ENCODE peak calls at places on chromosomes 6 and 20, in six cellular contexts. S is Peyer's patch; W is uterus; U is fibroblast of gingiva; Q is pulmonary artery endothelial cell; F is CD8-positive, alpha-beta memory T cell. M is an unnamed sample.
A peak's percentile ranks its signal among the peaks of the same experiment; 100 is the strongest.

GRCh38 chr6:143405381-143406154 is 44.9 kb downstream of the ADAT2 start:
- DNase-seq in S (no peak), W (no peak), U (no peak), Q (no peak), F (no peak), M (no peak)

GRCh38 chr20:60695223-60695622 is 556.8 kb upstream of the CDH4 start:
- DNase-seq in S (no peak), W (no peak), U (peak; percentile 2), Q (no peak), F (no peak), M (no peak)

GRCh38 chr6:158817298-158818007 is 1.7 kb downstream of the EZR start:
- DNase-seq in S (peak; percentile 83), W (peak; percentile 29), U (no peak), Q (peak; percentile 37), F (no peak), M (no peak)

GRCh38 chr6:37190159-37190535 is 20.2 kb downstream of the PIM1 start:
- DNase-seq in S (peak; percentile 17), W (no peak), U (no peak), Q (no peak), F (no peak), M (no peak)

GRCh38 chr6:163659807-163660206 is 245.3 kb downstream of the QKI start:
- DNase-seq in S (no peak), W (no peak), U (no peak), Q (no peak), F (no peak), M (no peak)

GRCh38 chr6:79672631-79673065 is 41.5 kb downstream of the SH3BGRL2 start:
- DNase-seq in S (no peak), W (no peak), U (peak; percentile 30), Q (no peak), F (peak; percentile 25), M (no peak)

GRCh38 chr20:63150391-63150898 is 65.5 kb downstream of the YTHDF1 start:
- DNase-seq in S (no peak), W (no peak), U (no peak), Q (no peak), F (no peak), M (no peak)

GRCh38 chr6:133973109-133973971 is 20.3 kb downstream of the TBPL1 start:
- DNase-seq in S (no peak), W (no peak), U (peak; percentile 51), Q (no peak), F (peak; percentile 39), M (no peak)

GRCh38 chr6:82251942-82252341 is 4.4 kb upstream of the IBTK start:
- DNase-seq in S (no peak), W (no peak), U (peak; percentile 21), Q (no peak), F (peak; percentile 4), M (no peak)

GRCh38 chr6:89350281-89351037 is 2.1 kb downstream of the UBE2J1 start:
- DNase-seq in S (no peak), W (no peak), U (no peak), Q (peak; percentile 77), F (peak; percentile 34), M (peak; percentile 76)

GRCh38 chr6:31401403-31401802 is 2.0 kb upstream of the MICA start:
- DNase-seq in S (peak; percentile 78), W (peak; percentile 72), U (peak; percentile 76), Q (peak; percentile 32), F (no peak), M (no peak)

GRCh38 chr6:112153926-112154621 is 66.7 kb downstream of the FAM229B start:
- DNase-seq in S (no peak), W (no peak), U (no peak), Q (no peak), F (no peak), M (no peak)

GRCh38 chr6:154343473-154344308 is 12.9 kb downstream of the IPCEF1 start:
- DNase-seq in S (peak; percentile 63), W (no peak), U (peak; percentile 21), Q (no peak), F (no peak), M (no peak)

GRCh38 chr6:73803562-73804221 is 107.7 kb downstream of the CD109 start:
- DNase-seq in S (no peak), W (peak; percentile 34), U (peak; percentile 97), Q (peak; percentile 24), F (no peak), M (peak; percentile 33)

GRCh38 chr20:62831361-62831788 is 14.5 kb downstream of the COL9A3 start:
- DNase-seq in S (peak; percentile 78), W (no peak), U (no peak), Q (no peak), F (no peak), M (no peak)

GRCh38 chr6:219641-220198 is 72.6 kb upstream of the DUSP22 start:
- DNase-seq in S (peak; percentile 70), W (no peak), U (peak; percentile 9), Q (no peak), F (no peak), M (no peak)

GRCh38 chr6:143097224-143097795 is 36.6 kb downstream of the AIG1 start:
- DNase-seq in S (no peak), W (no peak), U (no peak), Q (no peak), F (peak; percentile 12), M (no peak)

GRCh38 chr6:160238786-160239751 is 19.6 kb downstream of the SLC22A2 start:
- DNase-seq in S (peak; percentile 65), W (no peak), U (no peak), Q (no peak), F (no peak), M (no peak)

GRCh38 chr20:59269396-59270025 is 30.9 kb upstream of the EDN3 start:
- DNase-seq in S (no peak), W (no peak), U (no peak), Q (no peak), F (no peak), M (no peak)

GRCh38 chr6:134686071-134686470 is 263.8 kb downstream of the ALDH8A1 start:
- DNase-seq in S (no peak), W (no peak), U (peak; percentile 7), Q (no peak), F (no peak), M (no peak)

GRCh38 chr6:6924708-6925107 is 183.1 kb upstream of the RREB1 start:
- DNase-seq in S (no peak), W (no peak), U (no peak), Q (no peak), F (no peak), M (no peak)

GRCh38 chr6:25309886-25310285 is 30.7 kb downstream of the CARMIL1 start:
- DNase-seq in S (no peak), W (no peak), U (no peak), Q (no peak), F (no peak), M (no peak)

GRCh38 chr6:90472716-90473115 is 114.2 kb downstream of the MAP3K7 start:
- DNase-seq in S (no peak), W (no peak), U (no peak), Q (no peak), F (peak; percentile 52), M (no peak)

GRCh38 chr6:169269180-169270076 is 15.8 kb upstream of the THBS2 start:
- DNase-seq in S (peak; percentile 60), W (peak; percentile 94), U (peak; percentile 47), Q (no peak), F (no peak), M (no peak)

M was measured in glomerular endothelial cell.